ENCODE peak calls at places on chromosomes 2 and 18, in nine cellular contexts. One of them, this sample, is unnamed.
A peak's percentile ranks its signal among the peaks of the same experiment; 100 is the strongest.

GRCh38 chr2:227351639-227352038 is 26.6 kb downstream of the MFF start:
- DNase-seq in AG08395: no peak
- DNase-seq in DMS153: no peak
- DNase-seq in HFFc6: no peak
- DNase-seq in NCI-H345: no peak
- DNase-seq in iris pigment epithelial cell: no peak
- DNase-seq in activated CD4-positive, CD25-positive, alpha-beta regulatory T cell: no peak
- DNase-seq in WTC11: no peak
- DNase-seq in PC-9: no peak
- DNase-seq in this sample: no peak

GRCh38 chr2:40341198-40341597 is 110.7 kb downstream of the SLC8A1 start:
- DNase-seq in NCI-H345: no peak
- DNase-seq in HFFc6: no peak
- DNase-seq in WTC11: no peak
- DNase-seq in DMS153: no peak
- DNase-seq in activated CD4-positive, CD25-positive, alpha-beta regulatory T cell: no peak
- DNase-seq in PC-9: no peak
- DNase-seq in iris pigment epithelial cell: peak; percentile 40
- DNase-seq in AG08395: peak; percentile 25
- DNase-seq in this sample: no peak

GRCh38 chr2:233074106-233074505 is 14.0 kb downstream of the INPP5D start:
- DNase-seq in DMS153: no peak
- DNase-seq in PC-9: no peak
- DNase-seq in WTC11: peak; percentile 38
- DNase-seq in AG08395: no peak
- DNase-seq in iris pigment epithelial cell: no peak
- DNase-seq in NCI-H345: no peak
- DNase-seq in HFFc6: no peak
- DNase-seq in activated CD4-positive, CD25-positive, alpha-beta regulatory T cell: no peak
- DNase-seq in this sample: no peak

GRCh38 chr2:172440795-172441194 is 13.4 kb downstream of the ITGA6 start:
- DNase-seq in NCI-H345: no peak
- DNase-seq in iris pigment epithelial cell: peak; percentile 20
- DNase-seq in PC-9: no peak
- DNase-seq in DMS153: no peak
- DNase-seq in HFFc6: no peak
- DNase-seq in WTC11: no peak
- DNase-seq in AG08395: no peak
- DNase-seq in activated CD4-positive, CD25-positive, alpha-beta regulatory T cell: no peak
- DNase-seq in this sample: no peak

GRCh38 chr18:45879681-45880655 is 54.5 kb downstream of the SIGLEC15 start:
- DNase-seq in WTC11: peak; percentile 83
- DNase-seq in DMS153: peak; percentile 15
- DNase-seq in PC-9: peak; percentile 52
- DNase-seq in HFFc6: peak; percentile 17
- DNase-seq in NCI-H345: peak; percentile 30
- DNase-seq in AG08395: peak; percentile 80
- DNase-seq in iris pigment epithelial cell: peak; percentile 60
- DNase-seq in activated CD4-positive, CD25-positive, alpha-beta regulatory T cell: peak; percentile 56
- DNase-seq in this sample: peak; percentile 84

GRCh38 chr18:9418047-9418690 is 57.1 kb upstream of the RALBP1 start:
- DNase-seq in NCI-H345: no peak
- DNase-seq in AG08395: no peak
- DNase-seq in WTC11: peak; percentile 27
- DNase-seq in activated CD4-positive, CD25-positive, alpha-beta regulatory T cell: no peak
- DNase-seq in PC-9: no peak
- DNase-seq in DMS153: no peak
- DNase-seq in iris pigment epithelial cell: no peak
- DNase-seq in HFFc6: no peak
- DNase-seq in this sample: peak; percentile 45

GRCh38 chr2:237858294-237859081 is 935 bp upstream of the RAMP1 start:
- DNase-seq in DMS153: peak; percentile 65
- DNase-seq in AG08395: peak; percentile 91
- DNase-seq in NCI-H345: peak; percentile 58
- DNase-seq in activated CD4-positive, CD25-positive, alpha-beta regulatory T cell: no peak
- DNase-seq in WTC11: peak; percentile 71
- DNase-seq in iris pigment epithelial cell: peak; percentile 83
- DNase-seq in PC-9: peak; percentile 88
- DNase-seq in HFFc6: peak; percentile 80
- DNase-seq in this sample: peak; percentile 83

GRCh38 chr2:43759195-43759594 is 14.6 kb upstream of the DYNC2LI1 start:
- DNase-seq in PC-9: peak; percentile 12
- DNase-seq in NCI-H345: no peak
- DNase-seq in activated CD4-positive, CD25-positive, alpha-beta regulatory T cell: no peak
- DNase-seq in AG08395: peak; percentile 64
- DNase-seq in DMS153: no peak
- DNase-seq in HFFc6: peak; percentile 75
- DNase-seq in iris pigment epithelial cell: peak; percentile 68
- DNase-seq in WTC11: no peak
- DNase-seq in this sample: no peak

GRCh38 chr18:57423821-57424220 is 11.4 kb upstream of the ONECUT2 start:
- DNase-seq in PC-9: no peak
- DNase-seq in HFFc6: no peak
- DNase-seq in iris pigment epithelial cell: no peak
- DNase-seq in WTC11: no peak
- DNase-seq in activated CD4-positive, CD25-positive, alpha-beta regulatory T cell: no peak
- DNase-seq in NCI-H345: no peak
- DNase-seq in AG08395: no peak
- DNase-seq in DMS153: no peak
- DNase-seq in this sample: no peak

GRCh38 chr2:237883951-237884392 is 24.5 kb downstream of the RAMP1 start:
- DNase-seq in WTC11: no peak
- DNase-seq in activated CD4-positive, CD25-positive, alpha-beta regulatory T cell: no peak
- DNase-seq in PC-9: no peak
- DNase-seq in DMS153: no peak
- DNase-seq in iris pigment epithelial cell: no peak
- DNase-seq in HFFc6: no peak
- DNase-seq in AG08395: no peak
- DNase-seq in NCI-H345: no peak
- DNase-seq in this sample: no peak

GRCh38 chr2:190507135-190507534 is 27.4 kb downstream of the NEMP2 start:
- DNase-seq in HFFc6: no peak
- DNase-seq in AG08395: no peak
- DNase-seq in WTC11: no peak
- DNase-seq in activated CD4-positive, CD25-positive, alpha-beta regulatory T cell: no peak
- DNase-seq in DMS153: peak; percentile 69
- DNase-seq in iris pigment epithelial cell: no peak
- DNase-seq in PC-9: no peak
- DNase-seq in NCI-H345: peak; percentile 92
- DNase-seq in this sample: no peak

GRCh38 chr18:35582899-35583558 is 1.5 kb downstream of the GALNT1 start:
- DNase-seq in WTC11: no peak
- DNase-seq in activated CD4-positive, CD25-positive, alpha-beta regulatory T cell: no peak
- DNase-seq in DMS153: peak; percentile 73
- DNase-seq in HFFc6: no peak
- DNase-seq in PC-9: peak; percentile 9
- DNase-seq in iris pigment epithelial cell: peak; percentile 56
- DNase-seq in AG08395: no peak
- DNase-seq in NCI-H345: peak; percentile 84
- DNase-seq in this sample: no peak

GRCh38 chr2:238207006-238207405 is 3.5 kb upstream of the ILKAP start:
- DNase-seq in activated CD4-positive, CD25-positive, alpha-beta regulatory T cell: no peak
- DNase-seq in PC-9: no peak
- DNase-seq in DMS153: no peak
- DNase-seq in WTC11: no peak
- DNase-seq in NCI-H345: no peak
- DNase-seq in iris pigment epithelial cell: no peak
- DNase-seq in AG08395: no peak
- DNase-seq in HFFc6: no peak
- DNase-seq in this sample: no peak

GRCh38 chr18:50817898-50818250 is 1.9 kb downstream of the MRO start:
- DNase-seq in WTC11: no peak
- DNase-seq in activated CD4-positive, CD25-positive, alpha-beta regulatory T cell: no peak
- DNase-seq in AG08395: no peak
- DNase-seq in HFFc6: no peak
- DNase-seq in NCI-H345: no peak
- DNase-seq in DMS153: no peak
- DNase-seq in iris pigment epithelial cell: peak; percentile 60
- DNase-seq in PC-9: no peak
- DNase-seq in this sample: no peak

GRCh38 chr2:2840101-2840531 is 509.0 kb upstream of the MYT1L start:
- DNase-seq in AG08395: no peak
- DNase-seq in DMS153: no peak
- DNase-seq in NCI-H345: no peak
- DNase-seq in HFFc6: no peak
- DNase-seq in PC-9: no peak
- DNase-seq in activated CD4-positive, CD25-positive, alpha-beta regulatory T cell: no peak
- DNase-seq in WTC11: no peak
- DNase-seq in iris pigment epithelial cell: no peak
- DNase-seq in this sample: peak; percentile 10

GRCh38 chr18:55847960-55848359 is 260.0 kb upstream of the TCF4 start:
- DNase-seq in activated CD4-positive, CD25-positive, alpha-beta regulatory T cell: no peak
- DNase-seq in PC-9: no peak
- DNase-seq in AG08395: no peak
- DNase-seq in WTC11: no peak
- DNase-seq in iris pigment epithelial cell: no peak
- DNase-seq in NCI-H345: no peak
- DNase-seq in DMS153: no peak
- DNase-seq in HFFc6: no peak
- DNase-seq in this sample: no peak

GRCh38 chr18:36843784-36844183 is 14.9 kb downstream of the KIAA1328 start:
- DNase-seq in HFFc6: no peak
- DNase-seq in NCI-H345: no peak
- DNase-seq in DMS153: no peak
- DNase-seq in PC-9: no peak
- DNase-seq in WTC11: no peak
- DNase-seq in iris pigment epithelial cell: peak; percentile 48
- DNase-seq in AG08395: no peak
- DNase-seq in activated CD4-positive, CD25-positive, alpha-beta regulatory T cell: no peak
- DNase-seq in this sample: no peak

GRCh38 chr2:128357561-128358370 is 39.1 kb upstream of the HS6ST1 start:
- DNase-seq in AG08395: no peak
- DNase-seq in DMS153: no peak
- DNase-seq in WTC11: no peak
- DNase-seq in NCI-H345: no peak
- DNase-seq in HFFc6: no peak
- DNase-seq in iris pigment epithelial cell: no peak
- DNase-seq in activated CD4-positive, CD25-positive, alpha-beta regulatory T cell: no peak
- DNase-seq in PC-9: no peak
- DNase-seq in this sample: no peak

GRCh38 chr2:226524381-226524843 is 275.2 kb downstream of the IRS1 start:
- DNase-seq in HFFc6: peak; percentile 76
- DNase-seq in DMS153: no peak
- DNase-seq in WTC11: no peak
- DNase-seq in AG08395: peak; percentile 32
- DNase-seq in NCI-H345: no peak
- DNase-seq in iris pigment epithelial cell: peak; percentile 98
- DNase-seq in PC-9: peak; percentile 1
- DNase-seq in activated CD4-positive, CD25-positive, alpha-beta regulatory T cell: no peak
- DNase-seq in this sample: no peak

GRCh38 chr2:128450211-128451015 is 131.7 kb upstream of the HS6ST1 start:
- DNase-seq in WTC11: no peak
- DNase-seq in PC-9: no peak
- DNase-seq in AG08395: no peak
- DNase-seq in iris pigment epithelial cell: no peak
- DNase-seq in NCI-H345: no peak
- DNase-seq in DMS153: no peak
- DNase-seq in activated CD4-positive, CD25-positive, alpha-beta regulatory T cell: no peak
- DNase-seq in HFFc6: no peak
- DNase-seq in this sample: peak; percentile 20

GRCh38 chr2:206858972-206859739 is 80.2 kb upstream of the CPO start:
- DNase-seq in iris pigment epithelial cell: no peak
- DNase-seq in NCI-H345: no peak
- DNase-seq in DMS153: no peak
- DNase-seq in activated CD4-positive, CD25-positive, alpha-beta regulatory T cell: no peak
- DNase-seq in PC-9: no peak
- DNase-seq in WTC11: no peak
- DNase-seq in AG08395: no peak
- DNase-seq in HFFc6: no peak
- DNase-seq in this sample: no peak

GRCh38 chr2:160389875-160390274 is 103.7 kb downstream of the RBMS1 start:
- DNase-seq in activated CD4-positive, CD25-positive, alpha-beta regulatory T cell: no peak
- DNase-seq in HFFc6: no peak
- DNase-seq in PC-9: no peak
- DNase-seq in AG08395: no peak
- DNase-seq in WTC11: no peak
- DNase-seq in iris pigment epithelial cell: peak; percentile 86
- DNase-seq in NCI-H345: no peak
- DNase-seq in DMS153: no peak
- DNase-seq in this sample: no peak

GRCh38 chr2:143545643-143546275 is 416.5 kb downstream of the ARHGAP15 start:
- DNase-seq in AG08395: peak; percentile 60
- DNase-seq in NCI-H345: no peak
- DNase-seq in WTC11: no peak
- DNase-seq in iris pigment epithelial cell: peak; percentile 3
- DNase-seq in DMS153: no peak
- DNase-seq in HFFc6: no peak
- DNase-seq in activated CD4-positive, CD25-positive, alpha-beta regulatory T cell: no peak
- DNase-seq in PC-9: no peak
- DNase-seq in this sample: no peak

GRCh38 chr2:16189019-16189850 is 248.9 kb downstream of the MYCN start:
- DNase-seq in activated CD4-positive, CD25-positive, alpha-beta regulatory T cell: no peak
- DNase-seq in HFFc6: no peak
- DNase-seq in AG08395: no peak
- DNase-seq in NCI-H345: peak; percentile 82
- DNase-seq in PC-9: no peak
- DNase-seq in DMS153: no peak
- DNase-seq in WTC11: no peak
- DNase-seq in iris pigment epithelial cell: no peak
- DNase-seq in this sample: no peak

GRCh38 chr2:180657054-180657453 is 323.4 kb upstream of the UBE2E3 start:
- DNase-seq in WTC11: no peak
- DNase-seq in HFFc6: peak; percentile 70
- DNase-seq in activated CD4-positive, CD25-positive, alpha-beta regulatory T cell: no peak
- DNase-seq in PC-9: peak; percentile 50
- DNase-seq in iris pigment epithelial cell: peak; percentile 76
- DNase-seq in NCI-H345: no peak
- DNase-seq in AG08395: no peak
- DNase-seq in DMS153: no peak
- DNase-seq in this sample: no peak

GRCh38 chr2:120863173-120863545 is 127.5 kb downstream of the GLI2 start:
- DNase-seq in NCI-H345: no peak
- DNase-seq in activated CD4-positive, CD25-positive, alpha-beta regulatory T cell: no peak
- DNase-seq in iris pigment epithelial cell: no peak
- DNase-seq in WTC11: no peak
- DNase-seq in PC-9: no peak
- DNase-seq in AG08395: no peak
- DNase-seq in DMS153: no peak
- DNase-seq in HFFc6: no peak
- DNase-seq in this sample: no peak